ENCODE peak calls at places on chromosomes 6 and 20, in five cellular contexts. J, O, N, U and Z are unnamed samples.

GRCh38 chr20:11140359-11140758 is 466.6 kb upstream of the JAG1 start:
- DNase-seq in U (no peak), J (no peak), O (no peak), N (no peak), Z (no peak)

GRCh38 chr20:7742479-7742878 is 197.8 kb downstream of the HAO1 start:
- DNase-seq in N (no peak), U (no peak), J (no peak), O (no peak), Z (no peak)

GRCh38 chr6:32194825-32195651 is 2.6 kb upstream of the GPSM3 start:
- DNase-seq in O (no peak), J (no peak), N (peak; percentile 42), U (no peak), Z (no peak)

GRCh38 chr6:116695398-116695797 is 14.4 kb downstream of the KPNA5 start:
- DNase-seq in J (no peak), N (no peak), U (no peak), O (no peak), Z (no peak)

GRCh38 chr6:111831408-111831807 is 41.8 kb downstream of the FYN start:
- DNase-seq in J (no peak), O (no peak), N (no peak), U (no peak), Z (no peak)

GRCh38 chr6:157323924-157324276 is 581 bp upstream of the TMEM242 start:
- DNase-seq in N (no peak), O (peak; percentile 64), J (peak; percentile 25), U (no peak), Z (peak; percentile 89)

GRCh38 chr6:170553686-170554085 is 483 bp upstream of the TBP start:
- DNase-seq in O (no peak), J (no peak), N (no peak), U (peak; percentile 40), Z (no peak)

GRCh38 chr6:131112252-131112651 is 23.0 kb upstream of the AKAP7 start:
- DNase-seq in N (no peak), O (no peak), J (no peak), U (no peak), Z (no peak)

GRCh38 chr6:156379946-156380707 is 397.1 kb upstream of the ARID1B start:
- DNase-seq in U (no peak), N (no peak), J (no peak), O (no peak), Z (no peak)

GRCh38 chr6:165013701-165014100 is 295.7 kb downstream of the C6orf118 start:
- DNase-seq in U (no peak), O (no peak), N (no peak), J (no peak), Z (no peak)

GRCh38 chr6:155120034-155120433 is 124.9 kb downstream of the TIAM2 start:
- DNase-seq in J (no peak), U (no peak), O (no peak), N (no peak), Z (no peak)

GRCh38 chr20:7879883-7880282 is 60.4 kb downstream of the HAO1 start:
- DNase-seq in J (no peak), N (no peak), O (no peak), U (no peak), Z (no peak)

GRCh38 chr6:95690328-95690727 is 113.0 kb downstream of the MANEA start:
- DNase-seq in U (no peak), J (no peak), N (no peak), O (no peak), Z (no peak)

GRCh38 chr6:9085054-9085746 is 649.9 kb upstream of the SLC35B3 start:
- DNase-seq in N (no peak), O (no peak), U (no peak), J (no peak), Z (no peak)

GRCh38 chr6:14068133-14068532 is 49.4 kb upstream of the CD83 start:
- DNase-seq in J (no peak), U (no peak), O (no peak), N (no peak), Z (no peak)